ENCODE peak calls at places on chromosome 4, in five cellular contexts. P, F, A, H and C are unnamed samples.

GRCh38 chr4:654526-654845 is 19.6 kb downstream of the ATP5ME start:
- DNase-seq in P (no peak), F (no peak), A (no peak), H (no peak), C (no peak)

GRCh38 chr4:75723117-75723801 is 1.1 kb upstream of the USO1 start:
- DNase-seq in P (no peak), F (no peak), A (peak), H (no peak), C (peak)

GRCh38 chr4:91031761-91032160 is 904.6 kb downstream of the CCSER1 start:
- DNase-seq in P (no peak), F (no peak), A (no peak), H (no peak), C (no peak)

GRCh38 chr4:82248903-82249632 is 124.7 kb downstream of the HNRNPD start:
- DNase-seq in P (no peak), F (no peak), A (no peak), H (no peak), C (no peak)

GRCh38 chr4:187167126-187167525 is 443.5 kb upstream of the FAT1 start:
- DNase-seq in P (no peak), F (no peak), A (no peak), H (no peak), C (no peak)

GRCh38 chr4:7107166-7107905 is 39.5 kb upstream of the GRPEL1 start:
- DNase-seq in P (no peak), F (no peak), A (no peak), H (no peak), C (no peak)

GRCh38 chr4:100983426-100983825 is 363.9 kb downstream of the PPP3CA start:
- DNase-seq in P (no peak), F (no peak), A (no peak), H (no peak), C (no peak)

GRCh38 chr4:184745747-184746531 is 12.0 kb upstream of the CENPU start:
- DNase-seq in P (peak), F (peak), A (peak), H (peak), C (peak)